ENCODE peak calls at places on chromosomes 16 and 17, in four cellular contexts. One of them, this sample, is unnamed.

GRCh38 chr17:28889996-28890395 is 7.5 kb downstream of the FLOT2 start:
- DNase-seq in endothelial cell of umbilical vein: peak; percentile 28
- DNase-seq in NCI-H345: no peak
- DNase-seq in KG1: no peak
- DNase-seq in this sample: no peak

GRCh38 chr16:30006659-30007377 is 4.0 kb downstream of the DOC2A start:
- DNase-seq in endothelial cell of umbilical vein: no peak
- DNase-seq in KG1: no peak
- DNase-seq in NCI-H345: no peak
- DNase-seq in this sample: no peak

GRCh38 chr17:34588266-34588665 is 8.9 kb downstream of the TMEM132E start:
- DNase-seq in KG1: no peak
- DNase-seq in endothelial cell of umbilical vein: no peak
- DNase-seq in NCI-H345: no peak
- DNase-seq in this sample: no peak

GRCh38 chr17:50425682-50426471 is at the start of gene ACSF2:
- DNase-seq in NCI-H345: peak; percentile 7
- DNase-seq in KG1: peak; percentile 16
- DNase-seq in endothelial cell of umbilical vein: peak; percentile 42
- DNase-seq in this sample: peak; percentile 75

GRCh38 chr16:50603206-50604064 is 55.2 kb downstream of the NKD1 start:
- DNase-seq in KG1: no peak
- DNase-seq in endothelial cell of umbilical vein: no peak
- DNase-seq in NCI-H345: no peak
- DNase-seq in this sample: no peak

GRCh38 chr17:81808778-81809555 is 5.0 kb downstream of the GCGR start:
- DNase-seq in KG1: no peak
- DNase-seq in endothelial cell of umbilical vein: no peak
- DNase-seq in NCI-H345: peak; percentile 26
- DNase-seq in this sample: no peak

GRCh38 chr17:8124350-8125195 is 667 bp upstream of the HES7 start:
- DNase-seq in KG1: peak; percentile 3
- DNase-seq in endothelial cell of umbilical vein: peak; percentile 29
- DNase-seq in NCI-H345: peak; percentile 50
- DNase-seq in this sample: no peak

GRCh38 chr16:84029297-84030096 is 13.1 kb downstream of the SLC38A8 start:
- DNase-seq in NCI-H345: no peak
- DNase-seq in KG1: peak; percentile 7
- DNase-seq in endothelial cell of umbilical vein: no peak
- DNase-seq in this sample: no peak

GRCh38 chr16:70694088-70694487 is 8.2 kb upstream of the MTSS2 start:
- DNase-seq in endothelial cell of umbilical vein: no peak
- DNase-seq in NCI-H345: no peak
- DNase-seq in KG1: no peak
- DNase-seq in this sample: no peak

GRCh38 chr16:5605404-5605803 is 507.8 kb upstream of the EEF2KMT start:
- DNase-seq in endothelial cell of umbilical vein: no peak
- DNase-seq in NCI-H345: no peak
- DNase-seq in KG1: no peak
- DNase-seq in this sample: no peak

GRCh38 chr16:21156767-21157467 is 1.6 kb upstream of the LDAF1 start:
- DNase-seq in KG1: no peak
- DNase-seq in endothelial cell of umbilical vein: peak; percentile 65
- DNase-seq in NCI-H345: peak; percentile 63
- DNase-seq in this sample: peak; percentile 36

GRCh38 chr17:39629494-39629880 is 2.7 kb downstream of the PPP1R1B start:
- DNase-seq in KG1: no peak
- DNase-seq in NCI-H345: no peak
- DNase-seq in endothelial cell of umbilical vein: no peak
- DNase-seq in this sample: no peak